ENCODE peak calls at places on chromosomes 4 and X, in seven cellular contexts. C is effector memory CD4-positive, alpha-beta T cell; A is heart right ventricle; M is IMR-90; T is CD8-positive, alpha-beta T cell; U is A549; O is A673. I is an unnamed sample.
A peak's percentile ranks its signal among the peaks of the same experiment; 100 is the strongest.

GRCh38 chr4:166981847-166982246 is 252.4 kb downstream of the SPOCK3 start:
- DNase-seq in O (no peak), C (no peak), U (no peak), M (no peak), A (no peak), T (no peak), I (no peak)

GRCh38 chr4:140863187-140863586 is 107.0 kb upstream of the TBC1D9 start:
- DNase-seq in M (no peak), O (no peak), T (no peak), A (no peak), U (no peak), C (no peak), I (no peak)

GRCh38 chr4:128590034-128590740 is 219.3 kb upstream of the JADE1 start:
- DNase-seq in M (no peak), U (no peak), A (no peak), T (no peak), O (peak; percentile 21), C (no peak), I (no peak)

GRCh38 chr4:25914670-25915358 is 794 bp downstream of the SMIM20 start:
- DNase-seq in A (no peak), T (no peak), C (no peak), U (no peak), O (no peak), M (no peak), I (no peak)

GRCh38 chr4:103478729-103479128 is 241.1 kb downstream of the TACR3 start:
- DNase-seq in U (no peak), O (no peak), A (no peak), T (no peak), M (no peak), C (no peak), I (no peak)

GRCh38 chrX:154515803-154516654 is at the start of gene FAM3A:
- DNase-seq in U (peak; percentile 92), T (peak; percentile 96), A (peak; percentile 93), M (peak; percentile 85), O (peak; percentile 86), C (peak; percentile 87), I (peak; percentile 97)

GRCh38 chr4:129326810-129327209 is 230.9 kb downstream of the C4orf33 start:
- DNase-seq in T (no peak), U (no peak), O (no peak), C (no peak), A (no peak), M (no peak), I (no peak)

GRCh38 chrX:70960728-70961127 is 29.8 kb upstream of the SLC7A3 start:
- DNase-seq in M (no peak), A (no peak), C (no peak), T (no peak), U (peak; percentile 16), O (peak; percentile 35), I (no peak)

GRCh38 chr4:69689530-69690111 is 36.6 kb upstream of the UGT2A1 start:
- DNase-seq in C (no peak), A (no peak), M (peak; percentile 26), U (peak; percentile 37), T (no peak), O (peak; percentile 58), I (no peak)

GRCh38 chr4:147755567-147756295 is 23.8 kb downstream of the ARHGAP10 start:
- DNase-seq in T (no peak), A (no peak), U (no peak), C (no peak), M (peak; percentile 83), O (no peak), I (no peak)

GRCh38 chr4:80989921-80990544 is 40.5 kb upstream of the BMP3 start:
- DNase-seq in O (peak; percentile 48), U (peak; percentile 59), T (no peak), C (peak; percentile 0), A (peak; percentile 6), M (peak; percentile 73), I (no peak)

GRCh38 chr4:25092139-25092538 is 61.4 kb upstream of the LGI2 start:
- DNase-seq in T (no peak), C (no peak), O (peak; percentile 23), M (no peak), A (no peak), U (no peak), I (no peak)

GRCh38 chr4:170872794-170873193 is 783.0 kb upstream of the AADAT start:
- DNase-seq in A (no peak), O (no peak), U (no peak), C (no peak), T (no peak), M (no peak), I (no peak)

GRCh38 chr4:10205223-10205622 is 88.6 kb upstream of the WDR1 start:
- DNase-seq in C (no peak), M (no peak), U (no peak), A (no peak), T (no peak), O (no peak), I (no peak)

GRCh38 chr4:135238940-135239339 is 1037.4 kb upstream of the PABPC4L start:
- DNase-seq in C (no peak), U (no peak), T (no peak), A (no peak), O (peak; percentile 15), M (no peak), I (no peak)

GRCh38 chr4:150462743-150463142 is 119.2 kb upstream of the MAB21L2 start:
- DNase-seq in T (no peak), M (peak; percentile 49), U (peak; percentile 11), A (no peak), O (no peak), C (no peak), I (no peak)

GRCh38 chr4:86720508-86721068 is 126.5 kb downstream of the PTPN13 start:
- DNase-seq in O (peak; percentile 2), U (no peak), C (no peak), T (no peak), M (peak; percentile 33), A (no peak), I (no peak)

GRCh38 chrX:68273887-68274286 is 159.4 kb downstream of the OPHN1 start:
- DNase-seq in O (peak; percentile 11), C (no peak), M (peak; percentile 17), U (peak; percentile 25), A (no peak), T (no peak), I (no peak)

DNA sequence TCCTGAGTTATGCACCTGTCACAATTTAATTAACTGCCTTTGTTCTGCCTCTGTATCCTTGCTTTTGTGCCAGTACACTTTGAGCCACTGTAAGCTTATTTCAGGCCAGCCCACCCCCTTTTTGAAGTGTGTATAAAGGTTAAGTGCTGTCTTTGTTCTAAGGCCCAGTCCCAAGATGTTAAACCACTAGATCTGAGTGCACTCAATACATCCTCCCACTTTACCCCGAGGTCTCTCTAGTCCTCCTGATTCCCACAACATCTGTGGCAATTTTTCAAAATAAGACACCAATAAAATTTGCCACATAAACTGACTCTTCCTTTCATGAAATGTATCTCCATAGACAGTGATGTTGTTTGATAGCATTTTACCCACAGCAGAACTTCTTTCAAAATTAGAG is 124.1 kb upstream of the SPIN4 start:
- DNase-seq in C (no peak), M (no peak), U (peak; percentile 37), T (no peak), O (no peak), A (no peak), I (no peak)
- H3K9me3 ChIP-seq in C (no peaks in the 10 kb centered on the region), M (peaks cover 9% of the 10 kb centered on the region), U (peaks cover 36% of the 10 kb centered on the region), T (no peaks in the 10 kb centered on the region), O (peaks cover 40% of the 10 kb centered on the region), A (no peaks in the 10 kb centered on the region), I (peaks cover 27% of the 10 kb centered on the region)

GRCh38 chr4:113397114-113397701 is 347.8 kb downstream of the ANK2 start:
- DNase-seq in A (no peak), O (no peak), M (peak; percentile 82), T (no peak), C (no peak), U (no peak), I (no peak)
- H3K27ac ChIP-seq in A (peak overlapping the region; percentile 59), O (no peak overlapping the region), M (peak overlapping the region; percentile 55), T (no peak overlapping the region), C (no peak overlapping the region), U (no peak overlapping the region), I (peak overlapping the region; percentile 54)

GRCh38 chrX:155679715-155680114 is 67.0 kb upstream of the TMLHE start:
- DNase-seq in M (no peak), T (no peak), A (no peak), C (no peak), O (no peak), U (no peak), I (no peak)
- H3K9me3 ChIP-seq in M (no peaks in the 10 kb centered on the region), T (no peaks in the 10 kb centered on the region), A (no peaks in the 10 kb centered on the region), C (no peaks in the 10 kb centered on the region), O (no peaks in the 10 kb centered on the region), U (no peaks in the 10 kb centered on the region), I (no peaks in the 10 kb centered on the region)

GRCh38 chr4:121119715-121120114 is 44.4 kb downstream of the TNIP3 start:
- DNase-seq in O (no peak), T (no peak), M (no peak), C (no peak), U (no peak), A (no peak), I (no peak)
- H3K27ac ChIP-seq in O (no peak overlapping the region), T (no peak overlapping the region), M (no peak overlapping the region), C (no peak overlapping the region), U (no peak overlapping the region), A (no peak overlapping the region), I (no peak overlapping the region)

DNA sequence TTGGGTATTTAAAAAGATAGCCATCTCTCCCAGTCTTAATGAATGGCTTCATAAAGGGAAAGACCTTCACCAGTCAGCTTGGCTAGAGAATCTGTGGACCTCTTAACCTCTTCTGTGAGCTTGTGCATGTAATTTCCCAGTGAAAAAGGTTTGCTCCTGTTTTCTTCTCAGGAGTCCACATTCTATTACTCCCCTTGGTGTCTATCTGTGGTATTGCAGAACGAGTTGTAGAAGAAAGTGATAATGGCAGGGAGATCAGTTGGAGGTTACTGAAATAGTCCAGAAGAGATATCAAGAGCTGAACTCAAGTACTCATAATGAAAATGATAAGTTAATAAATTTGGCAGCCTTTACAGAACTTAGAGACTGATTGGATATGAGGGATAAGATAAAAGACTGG is 16.5 kb upstream of the VAMP7 start:
- DNase-seq in T (no peak), C (no peak), A (no peak), O (peak; percentile 6), M (no peak), U (peak; percentile 25), I (no peak)
- H3K9me3 ChIP-seq in T (no peaks in the 10 kb centered on the region), C (no peaks in the 10 kb centered on the region), A (no peaks in the 10 kb centered on the region), O (peaks cover 8% of the 10 kb centered on the region), M (peaks cover 4% of the 10 kb centered on the region), U (peaks cover 15% of the 10 kb centered on the region), I (peaks cover 11% of the 10 kb centered on the region)